ENCODE peak calls at places on chromosomes 5 and 9, in seven cellular contexts. V is OCI-LY7, X is fibroblast of pulmonary artery, O is mesothelial cell of epicardium, Q is Ammon's horn, K is coronary artery, W is NCI-H774. H is an unnamed sample.

GRCh38 chr5:8601831-8602354 is 732.9 kb downstream of the MTRR start:
- DNase-seq in W (no peak), V (no peak), O (no peak), K (no peak), Q (no peak), X (no peak), H (no peak)

GRCh38 chr9:42388146-42388690 is 204.8 kb downstream of the SPATA31A6 start:
- DNase-seq in V (no peak), Q (no peak), K (no peak), W (no peak), O (no peak), X (no peak), H (no peak)

GRCh38 chr9:70789086-70789485 is 332.3 kb downstream of the TRPM3 start:
- DNase-seq in X (peak), W (no peak), V (no peak), K (no peak), O (no peak), Q (no peak), H (no peak)

GRCh38 chr5:180807654-180808414 is 5.2 kb upstream of the MGAT1 start:
- DNase-seq in W (no peak), O (no peak), V (no peak), X (no peak), Q (no peak), K (no peak), H (no peak)

GRCh38 chr9:136307215-136307750 is 3.4 kb upstream of the CCDC187 start:
- DNase-seq in O (no peak), W (no peak), X (no peak), Q (no peak), K (no peak), V (no peak), H (no peak)

GRCh38 chr5:66362676-66363075 is 218.6 kb downstream of the SREK1 start:
- DNase-seq in V (no peak), X (no peak), O (no peak), Q (no peak), K (no peak), W (no peak), H (no peak)

GRCh38 chr9:72529531-72529930 is 8.1 kb downstream of the TMC1 start:
- DNase-seq in W (no peak), O (no peak), V (no peak), Q (no peak), K (no peak), X (no peak), H (no peak)

GRCh38 chr5:134561871-134562296 is 36.4 kb downstream of the JADE2 start:
- DNase-seq in V (peak), Q (no peak), K (no peak), X (peak), W (no peak), O (no peak), H (peak)

GRCh38 chr9:136199391-136200288 is 5.3 kb downstream of the LHX3 start:
- DNase-seq in K (no peak), V (no peak), X (no peak), Q (no peak), O (no peak), W (no peak), H (no peak)

GRCh38 chr9:136013116-136013515 is 51.9 kb upstream of the UBAC1 start:
- DNase-seq in V (no peak), Q (no peak), K (no peak), W (no peak), O (peak), X (no peak), H (no peak)

GRCh38 chr5:11854926-11855325 is 49.3 kb downstream of the CTNND2 start:
- DNase-seq in Q (no peak), W (no peak), V (no peak), X (no peak), K (no peak), O (no peak), H (no peak)

GRCh38 chr5:164097747-164098146 is 592.3 kb downstream of the MAT2B start:
- DNase-seq in K (no peak), X (peak), Q (no peak), V (no peak), O (no peak), W (no peak), H (no peak)

GRCh38 chr5:16980983-16981382 is 44.9 kb upstream of the MYO10 start:
- DNase-seq in X (no peak), Q (no peak), W (no peak), K (no peak), V (no peak), O (no peak), H (no peak)